ENCODE peak calls at places on chromosomes 6 and 20, in six cellular contexts. E is lung, X is DND-41, B is IMR-90, J is fibroblast of lung, U is uterus. V is an unnamed sample.

GRCh38 chr6:57267586-57268293 is 45.6 kb upstream of the RAB23 start:
- DNase-seq in E (peak), X (peak), J (peak), B (peak), U (peak), V (peak)

GRCh38 chr20:48298851-48299484 is 513.7 kb upstream of the SULF2 start:
- DNase-seq in J (peak), B (peak), E (no peak), X (no peak), U (peak), V (peak)

GRCh38 chr6:161393839-161394364 is 120.0 kb upstream of the AGPAT4 start:
- DNase-seq in U (peak), J (peak), E (no peak), B (peak), X (peak), V (peak)

GRCh38 chr20:56433880-56434255 is 21.8 kb downstream of the CASS4 start:
- DNase-seq in E (no peak), B (peak), U (no peak), J (peak), X (no peak), V (no peak)

GRCh38 chr6:36444470-36444869 is 1.7 kb downstream of the KCTD20 start:
- DNase-seq in U (no peak), E (no peak), J (peak), B (peak), X (no peak), V (peak)

GRCh38 chr6:47669684-47670515 is 28.5 kb upstream of the ADGRF4 start:
- DNase-seq in X (no peak), E (no peak), B (no peak), U (no peak), J (peak), V (peak)

GRCh38 chr6:98633886-98634285 is 200.5 kb upstream of the POU3F2 start:
- DNase-seq in X (no peak), U (no peak), E (no peak), B (no peak), J (peak), V (no peak)

GRCh38 chr6:145736854-145737181 is 1.5 kb upstream of the EPM2A start:
- DNase-seq in E (no peak), J (peak), U (no peak), X (no peak), B (peak), V (peak)

GRCh38 chr20:23296841-23297701 is 53.5 kb upstream of the NXT1 start:
- DNase-seq in J (no peak), E (no peak), B (no peak), U (no peak), X (no peak), V (no peak)

GRCh38 chr20:3679749-3680700 is 1.8 kb downstream of the ADAM33 start:
- DNase-seq in U (peak), X (no peak), E (no peak), J (peak), B (peak), V (no peak)

GRCh38 chr6:133092199-133092598 is 149.0 kb upstream of the EYA4 start:
- DNase-seq in U (no peak), X (no peak), B (no peak), E (no peak), J (no peak), V (no peak)

GRCh38 chr6:35568967-35569606 is 56.4 kb upstream of the TULP1 start:
- DNase-seq in U (peak), X (peak), J (no peak), B (no peak), E (peak), V (no peak)

GRCh38 chr20:1150218-1150617 is 31.8 kb downstream of the PSMF1 start:
- DNase-seq in B (peak), J (peak), E (no peak), U (no peak), X (no peak), V (no peak)

GRCh38 chr6:156599977-156600647 is 177.1 kb upstream of the ARID1B start:
- DNase-seq in E (no peak), U (peak), J (no peak), X (no peak), B (no peak), V (no peak)

GRCh38 chr6:108544586-108544985 is 16.1 kb upstream of the FOXO3 start:
- DNase-seq in X (no peak), E (no peak), J (no peak), U (no peak), B (peak), V (no peak)

GRCh38 chr6:82017316-82017715 is 230.2 kb downstream of the IBTK start:
- DNase-seq in E (no peak), X (no peak), J (peak), B (peak), U (peak), V (peak)

GRCh38 chr6:84772428-84773132 is 8.2 kb upstream of the TBX18 start:
- DNase-seq in X (no peak), B (no peak), J (no peak), E (no peak), U (no peak), V (no peak)

GRCh38 chr6:36820700-36821580 is 18.3 kb downstream of the CPNE5 start:
- DNase-seq in B (peak), U (no peak), J (peak), E (no peak), X (no peak), V (peak)

GRCh38 chr6:42979523-42980177 is 669 bp upstream of the PEX6 start:
- DNase-seq in X (no peak), U (no peak), B (peak), E (no peak), J (peak), V (no peak)

GRCh38 chr6:8080338-8081151 is 16.4 kb upstream of the BLOC1S5 start:
- DNase-seq in X (no peak), E (no peak), B (peak), J (peak), U (no peak), V (no peak)

GRCh38 chr6:163572612-163573011 is 158.1 kb downstream of the QKI start:
- DNase-seq in B (peak), X (no peak), U (no peak), J (no peak), E (no peak), V (no peak)

GRCh38 chr20:25090492-25091429 is 8.8 kb upstream of the VSX1 start:
- DNase-seq in B (no peak), E (no peak), J (no peak), X (peak), U (no peak), V (no peak)

GRCh38 chr20:14219801-14220461 is 117.5 kb downstream of the FLRT3 start:
- DNase-seq in B (no peak), E (no peak), J (no peak), U (no peak), X (no peak), V (no peak)

GRCh38 chr6:68635706-68636513 is 828 bp downstream of the ADGRB3 start:
- DNase-seq in X (no peak), E (no peak), U (peak), J (no peak), B (no peak), V (no peak)

GRCh38 chr6:38713812-38714211 is 1.3 kb upstream of the DNAH8 start:
- DNase-seq in J (no peak), X (peak), U (no peak), E (no peak), B (no peak), V (no peak)

GRCh38 chr6:144360401-144360800 is 75.3 kb downstream of the UTRN start:
- DNase-seq in U (no peak), X (no peak), B (no peak), E (no peak), J (no peak), V (no peak)

GRCh38 chr6:26056583-26057350 is 30.5 kb upstream of the HFE start:
- DNase-seq in X (peak), J (peak), E (no peak), B (peak), U (peak), V (no peak)

GRCh38 chr6:132063738-132064137 is 112.6 kb upstream of the CCN2 start:
- DNase-seq in B (peak), E (no peak), J (peak), U (peak), X (no peak), V (peak)

GRCh38 chr6:167840526-167841179 is 13.9 kb downstream of the AFDN start:
- DNase-seq in U (no peak), J (no peak), B (no peak), E (no peak), X (no peak), V (no peak)

GRCh38 chr20:43558412-43559146 is at the start of gene SGK2:
- DNase-seq in B (peak), E (peak), U (no peak), X (no peak), J (peak), V (no peak)

GRCh38 chr6:65452333-65452732 is 254.7 kb downstream of the EYS start:
- DNase-seq in B (no peak), U (no peak), E (no peak), X (no peak), J (no peak), V (no peak)

GRCh38 chr20:16360668-16361067 is 212.6 kb downstream of the KIF16B start:
- DNase-seq in B (no peak), E (no peak), U (no peak), J (no peak), X (no peak), V (no peak)

DNA sequence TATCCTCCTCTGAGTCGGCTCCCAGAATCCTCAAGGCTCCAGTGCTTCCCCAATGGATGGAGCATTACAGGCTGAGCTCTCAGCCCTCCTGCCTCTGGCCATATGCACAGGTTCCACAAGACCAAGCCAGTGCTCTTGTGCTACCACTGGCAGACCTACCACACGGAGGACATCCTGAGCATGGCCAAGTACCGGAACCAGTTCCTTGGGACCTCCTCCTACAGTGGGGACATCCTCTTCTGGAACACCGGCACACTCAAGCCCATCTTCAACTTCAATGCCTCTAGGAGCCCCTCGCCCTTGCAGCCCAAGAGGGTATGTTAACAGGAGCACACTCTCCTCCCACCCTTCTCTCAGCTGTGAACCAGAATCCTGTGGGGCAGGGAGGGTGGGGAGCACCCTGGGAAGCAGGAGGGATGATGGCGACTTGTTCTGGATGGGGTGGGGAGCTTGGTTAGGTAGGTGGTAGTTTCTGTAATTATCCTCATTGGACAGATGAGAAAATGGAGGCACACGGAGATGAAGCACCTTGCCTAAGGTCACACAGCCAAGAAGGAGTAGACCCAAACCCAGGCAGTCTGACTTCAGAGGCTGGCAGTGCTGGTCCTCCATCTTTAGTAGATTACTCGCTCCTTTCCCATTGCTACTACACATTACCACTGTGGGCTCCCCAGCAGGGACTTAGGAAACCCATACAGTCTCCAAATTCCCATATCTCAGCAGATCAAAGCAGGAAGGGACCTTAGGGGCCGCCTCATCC is 58.6 kb downstream of the EFCAB8 start:
- DNase-seq in E (no peak), U (no peak), J (no peak), B (no peak), X (peak), V (no peak)
- H3K4me3 ChIP-seq in E (no peak), U (no peak), J (no peak), B (no peak), X (no peak), V (no peak)

DNA sequence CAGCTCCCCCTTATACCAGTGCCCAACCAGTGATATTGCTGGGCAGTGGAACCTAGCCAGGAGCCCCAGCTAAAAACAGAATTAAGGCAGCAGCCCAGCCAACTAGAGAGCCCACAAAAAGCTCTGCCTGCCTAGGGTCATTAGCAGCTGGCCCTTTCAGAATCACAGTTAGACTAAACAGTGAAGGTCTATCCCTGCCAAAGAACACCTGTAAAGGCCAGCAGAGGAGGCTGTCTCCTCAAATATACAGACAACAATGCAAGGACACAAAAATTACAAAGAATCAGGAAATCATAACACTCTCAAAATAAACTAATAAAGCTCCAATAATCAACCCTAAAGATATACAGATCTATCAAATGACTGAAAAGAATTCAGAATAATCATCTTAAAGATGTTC is 77.8 kb upstream of the HTR1E start:
- DNase-seq in B (no peak), E (no peak), X (no peak), J (no peak), U (no peak), V (no peak)
- TF ChIP-seq CTCF in B (no peak), E (no peak), X (no peak), J (no peak), U (no peak), V (peak)

GRCh38 chr6:111114484-111114883 is 27.2 kb downstream of the SLC16A10 start:
- DNase-seq in E (no peak), X (peak), J (peak), U (no peak), B (no peak), V (no peak)
- H3K4me3 ChIP-seq in E (no peak), X (no peak), J (no peak), U (no peak), B (no peak), V (no peak)

GRCh38 chr6:72080260-72080941 is 194.1 kb downstream of the RIMS1 start:
- DNase-seq in U (no peak), J (no peak), X (no peak), E (no peak), B (no peak), V (no peak)

GRCh38 chr6:72083976-72084375 is 197.6 kb downstream of the RIMS1 start:
- DNase-seq in B (no peak), E (no peak), X (no peak), U (no peak), J (no peak), V (no peak)

GRCh38 chr6:72081880-72082279 is 195.5 kb downstream of the RIMS1 start:
- DNase-seq in U (no peak), J (no peak), X (no peak), E (no peak), B (no peak), V (no peak)

GRCh38 chr6:72084992-72085569 is 198.7 kb downstream of the RIMS1 start:
- DNase-seq in X (no peak), U (no peak), J (peak), B (peak), E (no peak), V (peak)
- TF ChIP-seq CTCF in X (peak), U (no peak), J (no peak), B (peak), E (peak), V (peak)

GRCh38 chr6:74602206-74602605 is 603.6 kb downstream of the COL12A1 start:
- DNase-seq in J (no peak), B (no peak), E (no peak), X (no peak), U (no peak), V (no peak)

GRCh38 chr6:74598473-74599393 is 607.1 kb downstream of the COL12A1 start:
- DNase-seq in U (no peak), E (no peak), X (no peak), B (peak), J (peak), V (no peak)

GRCh38 chr6:74597266-74597665 is 608.6 kb downstream of the COL12A1 start:
- DNase-seq in E (no peak), U (no peak), X (no peak), B (peak), J (peak), V (no peak)

GRCh38 chr6:74596586-74596985 is 609.3 kb downstream of the COL12A1 start:
- DNase-seq in E (no peak), B (no peak), U (no peak), J (peak), X (no peak), V (no peak)

DNA sequence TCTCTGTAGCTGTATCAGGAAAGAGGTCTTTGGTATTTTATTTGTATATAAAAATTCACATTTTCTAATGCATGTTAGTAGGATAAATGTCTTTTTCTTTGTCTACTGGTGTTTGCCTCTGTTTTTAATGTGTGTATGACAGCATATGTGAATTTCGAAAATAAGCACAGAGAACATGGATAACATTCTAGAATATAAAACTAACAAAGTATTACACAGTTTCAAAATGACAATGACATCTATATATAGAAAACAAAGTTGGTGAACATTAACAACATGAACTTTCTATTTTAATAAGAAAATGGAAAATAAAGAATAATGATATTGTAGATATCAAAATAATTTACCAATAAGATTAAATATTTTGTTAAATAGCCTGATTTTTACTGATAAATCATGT is 608.0 kb downstream of the COL12A1 start:
- DNase-seq in J (no peak), B (no peak), X (no peak), U (no peak), E (no peak), V (no peak)
- H3K4me3 ChIP-seq in J (no peak), B (no peak), X (no peak), U (no peak), E (no peak), V (no peak)

GRCh38 chr20:35621560-35621946 is 5.9 kb downstream of the SPAG4 start:
- DNase-seq in X (no peak), E (no peak), J (no peak), B (no peak), U (no peak), V (no peak)
- TF ChIP-seq CTCF in X (no peak), E (no peak), J (no peak), B (no peak), U (no peak), V (peak)

DNA sequence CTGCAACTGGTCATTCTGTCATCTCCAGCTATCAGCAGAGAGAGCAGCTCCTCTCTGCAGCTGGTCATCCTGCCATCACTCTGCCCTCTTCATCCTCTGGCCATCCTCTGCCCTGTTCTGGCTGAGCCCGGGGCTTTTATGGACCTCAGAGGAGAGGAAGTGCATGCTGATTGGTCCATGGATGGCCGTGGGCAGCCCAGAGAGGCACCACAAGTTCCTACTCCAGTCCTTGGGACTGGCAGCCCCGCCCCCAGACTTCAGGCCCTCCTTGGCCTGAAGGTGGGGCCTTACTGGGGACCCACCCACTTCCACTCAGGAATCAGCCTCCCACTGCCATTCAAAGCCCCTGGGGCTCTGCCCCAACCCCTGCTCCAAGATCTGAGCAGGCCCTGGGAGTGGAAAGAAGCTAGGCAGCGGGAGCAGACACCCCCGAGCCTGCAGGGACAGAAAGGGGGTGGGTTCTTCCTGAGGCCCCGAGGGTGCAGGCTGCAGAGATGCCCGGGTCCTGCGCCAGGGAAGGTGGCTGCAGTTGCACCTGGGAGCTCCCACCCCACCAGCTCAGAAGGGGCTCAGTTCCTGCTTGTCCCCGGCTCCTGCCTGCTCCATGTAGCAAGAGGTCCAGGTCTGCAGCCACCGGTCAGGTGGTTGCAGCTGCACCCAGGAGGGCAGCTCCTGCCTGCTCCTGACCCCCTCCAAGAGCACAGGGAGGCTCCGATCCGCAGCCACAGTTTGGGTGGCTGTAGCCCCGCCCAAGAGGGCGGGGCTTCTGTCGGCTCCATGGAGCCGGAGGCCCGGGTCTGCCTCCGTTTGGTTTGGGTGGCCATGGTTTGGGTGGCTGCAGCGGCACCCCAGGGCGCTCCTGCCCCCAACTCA is 34.1 kb upstream of the HMGA1 start:
- DNase-seq in U (no peak), X (no peak), E (no peak), J (no peak), B (no peak), V (no peak)
- H3K4me3 ChIP-seq in U (no peak), X (no peak), E (no peak), J (no peak), B (no peak), V (no peak)